ENCODE peak calls at places on chromosomes 7 and 10, in four cellular contexts. One of them, this sample, is unnamed.

GRCh38 chr10:113882240-113882639 is 27.8 kb downstream of the NHLRC2 start:
- DNase-seq in MV-4-11: no peak
- DNase-seq in OCI-LY7: no peak
- DNase-seq in endothelial cell: no peak
- DNase-seq in this sample: no peak

GRCh38 chr10:43417950-43418768 is 9.2 kb upstream of the HNRNPF start:
- DNase-seq in MV-4-11: peak
- DNase-seq in OCI-LY7: peak
- DNase-seq in endothelial cell: no peak
- DNase-seq in this sample: no peak

GRCh38 chr7:101598422-101598957 is 30.6 kb downstream of the MYL10 start:
- DNase-seq in MV-4-11: no peak
- DNase-seq in OCI-LY7: no peak
- DNase-seq in endothelial cell: no peak
- DNase-seq in this sample: no peak

GRCh38 chr10:7686351-7687171 is 16.6 kb upstream of the ITIH2 start:
- DNase-seq in MV-4-11: no peak
- DNase-seq in OCI-LY7: no peak
- DNase-seq in endothelial cell: no peak
- DNase-seq in this sample: no peak

GRCh38 chr10:126857178-126857806 is 47.9 kb upstream of the DOCK1 start:
- DNase-seq in MV-4-11: no peak
- DNase-seq in OCI-LY7: no peak
- DNase-seq in endothelial cell: no peak
- DNase-seq in this sample: no peak

GRCh38 chr10:803041-803741 is 113.7 kb upstream of the DIP2C start:
- DNase-seq in MV-4-11: no peak
- DNase-seq in OCI-LY7: no peak
- DNase-seq in endothelial cell: no peak
- DNase-seq in this sample: no peak

GRCh38 chr7:50869108-50869716 is 86.5 kb upstream of the GRB10 start:
- DNase-seq in MV-4-11: no peak
- DNase-seq in OCI-LY7: no peak
- DNase-seq in endothelial cell: no peak
- DNase-seq in this sample: peak

GRCh38 chr7:64310426-64310825 is 3.3 kb upstream of the ZNF736 start:
- DNase-seq in MV-4-11: no peak
- DNase-seq in OCI-LY7: no peak
- DNase-seq in endothelial cell: no peak
- DNase-seq in this sample: no peak

GRCh38 chr7:39453743-39454355 is 112.4 kb upstream of the YAE1 start:
- DNase-seq in MV-4-11: peak
- DNase-seq in OCI-LY7: peak
- DNase-seq in endothelial cell: peak
- DNase-seq in this sample: peak

GRCh38 chr10:75091173-75091572 is 20.3 kb upstream of the SAMD8 start:
- DNase-seq in MV-4-11: no peak
- DNase-seq in OCI-LY7: no peak
- DNase-seq in endothelial cell: no peak
- DNase-seq in this sample: no peak

GRCh38 chr10:71228875-71229720 is 16.7 kb downstream of the UNC5B start:
- DNase-seq in MV-4-11: no peak
- DNase-seq in OCI-LY7: no peak
- DNase-seq in endothelial cell: no peak
- DNase-seq in this sample: no peak

GRCh38 chr10:52187521-52188258 is 126.4 kb upstream of the DKK1 start:
- DNase-seq in MV-4-11: no peak
- DNase-seq in OCI-LY7: no peak
- DNase-seq in endothelial cell: no peak
- DNase-seq in this sample: no peak

GRCh38 chr10:54342058-54342457 is 459.0 kb downstream of the PCDH15 start:
- DNase-seq in MV-4-11: no peak
- DNase-seq in OCI-LY7: no peak
- DNase-seq in endothelial cell: no peak
- DNase-seq in this sample: no peak

GRCh38 chr10:94546616-94547175 is 1.1 kb downstream of the HELLS start:
- DNase-seq in MV-4-11: no peak
- DNase-seq in OCI-LY7: peak
- DNase-seq in endothelial cell: no peak
- DNase-seq in this sample: no peak

GRCh38 chr10:62616885-62617635 is 187.5 kb upstream of the ADO start:
- DNase-seq in MV-4-11: no peak
- DNase-seq in OCI-LY7: peak
- DNase-seq in endothelial cell: no peak
- DNase-seq in this sample: no peak

GRCh38 chr10:6647811-6648526 is 67.9 kb upstream of the PRKCQ start:
- DNase-seq in MV-4-11: peak
- DNase-seq in OCI-LY7: peak
- DNase-seq in endothelial cell: peak
- DNase-seq in this sample: no peak

GRCh38 chr7:2730846-2731770 is 43.1 kb downstream of the AMZ1 start:
- DNase-seq in MV-4-11: no peak
- DNase-seq in OCI-LY7: no peak
- DNase-seq in endothelial cell: no peak
- DNase-seq in this sample: no peak

GRCh38 chr7:41659539-41659938 is 43.4 kb downstream of the INHBA start:
- DNase-seq in MV-4-11: no peak
- DNase-seq in OCI-LY7: no peak
- DNase-seq in endothelial cell: no peak
- DNase-seq in this sample: no peak

GRCh38 chr7:76426246-76426645 is 1.5 kb downstream of the ZP3 start:
- DNase-seq in MV-4-11: no peak
- DNase-seq in OCI-LY7: no peak
- DNase-seq in endothelial cell: no peak
- DNase-seq in this sample: no peak

GRCh38 chr7:139828446-139828845 is 618 bp upstream of the TBXAS1 start:
- DNase-seq in MV-4-11: no peak
- DNase-seq in OCI-LY7: no peak
- DNase-seq in endothelial cell: no peak
- DNase-seq in this sample: no peak

GRCh38 chr7:157004050-157004838 is 6.2 kb downstream of the MNX1 start:
- DNase-seq in MV-4-11: no peak
- DNase-seq in OCI-LY7: no peak
- DNase-seq in endothelial cell: peak
- DNase-seq in this sample: peak

GRCh38 chr7:99955247-99955646 is 20.6 kb downstream of the AZGP1 start:
- DNase-seq in MV-4-11: no peak
- DNase-seq in OCI-LY7: no peak
- DNase-seq in endothelial cell: no peak
- DNase-seq in this sample: no peak

GRCh38 chr10:132631348-132631735 is 93.8 kb downstream of the INPP5A start:
- DNase-seq in MV-4-11: no peak
- DNase-seq in OCI-LY7: no peak
- DNase-seq in endothelial cell: no peak
- DNase-seq in this sample: peak

GRCh38 chr7:81150951-81151361 is 232.1 kb upstream of the SEMA3C start:
- DNase-seq in MV-4-11: no peak
- DNase-seq in OCI-LY7: no peak
- DNase-seq in endothelial cell: no peak
- DNase-seq in this sample: peak

GRCh38 chr7:2638224-2638991 is 6.6 kb downstream of the TTYH3 start:
- DNase-seq in MV-4-11: no peak
- DNase-seq in OCI-LY7: no peak
- DNase-seq in endothelial cell: no peak
- DNase-seq in this sample: peak

GRCh38 chr10:124975977-124976514 is 34.1 kb downstream of the ZRANB1 start:
- DNase-seq in MV-4-11: peak
- DNase-seq in OCI-LY7: no peak
- DNase-seq in endothelial cell: no peak
- DNase-seq in this sample: no peak

GRCh38 chr7:74542558-74543117 is 88.9 kb downstream of the GTF2IRD1 start:
- DNase-seq in MV-4-11: no peak
- DNase-seq in OCI-LY7: no peak
- DNase-seq in endothelial cell: no peak
- DNase-seq in this sample: no peak

GRCh38 chr10:33542747-33543505 is 208.5 kb upstream of the NRP1 start:
- DNase-seq in MV-4-11: no peak
- DNase-seq in OCI-LY7: no peak
- DNase-seq in endothelial cell: no peak
- DNase-seq in this sample: no peak